ENCODE peak calls at places on chromosome 1, in four cellular contexts. T is Caco-2; C is sigmoid colon; N is CD4-positive, alpha-beta memory T cell. X is an unnamed sample.

GRCh38 chr1:210464519-210465039 is 135.9 kb downstream of the HHAT start:
- DNase-seq in T (peak), C (no peak), N (no peak), X (peak)

GRCh38 chr1:32889731-32890278 is 3.5 kb downstream of the HPCA start:
- DNase-seq in T (no peak), C (peak), N (no peak), X (no peak)

GRCh38 chr1:240190881-240191385 is 99.2 kb downstream of the FMN2 start:
- DNase-seq in T (peak), C (peak), N (no peak), X (no peak)

GRCh38 chr1:237386362-237387143 is 344.6 kb downstream of the RYR2 start:
- DNase-seq in T (no peak), C (no peak), N (no peak), X (no peak)

GRCh38 chr1:210222288-210223006 is 10.1 kb upstream of the SERTAD4 start:
- DNase-seq in T (no peak), C (no peak), N (no peak), X (no peak)

GRCh38 chr1:15371610-15372539 is 37.8 kb upstream of the EFHD2 start:
- DNase-seq in T (no peak), C (no peak), N (no peak), X (no peak)

GRCh38 chr1:26694185-26694572 is 1.6 kb upstream of the ARID1A start:
- DNase-seq in T (peak), C (no peak), N (no peak), X (peak)

GRCh38 chr1:209627349-209628196 is 24.7 kb downstream of the LAMB3 start:
- DNase-seq in T (peak), C (peak), N (peak), X (peak)

GRCh38 chr1:226655251-226656163 is 83.6 kb downstream of the ITPKB start:
- DNase-seq in T (no peak), C (no peak), N (no peak), X (no peak)

GRCh38 chr1:158999301-159000069 is 10.2 kb upstream of the IFI16 start:
- DNase-seq in T (no peak), C (peak), N (no peak), X (no peak)

GRCh38 chr1:44086722-44087474 is 31.7 kb upstream of the KLF17 start:
- DNase-seq in T (no peak), C (no peak), N (no peak), X (no peak)

GRCh38 chr1:204108312-204109141 is 35.6 kb downstream of the SOX13 start:
- DNase-seq in T (no peak), C (no peak), N (no peak), X (no peak)

GRCh38 chr1:5998051-5998905 is 6.1 kb upstream of the NPHP4 start:
- DNase-seq in T (no peak), C (peak), N (no peak), X (no peak)

GRCh38 chr1:65429806-65430205 is 9.3 kb downstream of the LEPR start:
- DNase-seq in T (no peak), C (no peak), N (no peak), X (no peak)

GRCh38 chr1:51512120-51512519 is 6.9 kb downstream of the EPS15 start:
- DNase-seq in T (no peak), C (no peak), N (no peak), X (no peak)

GRCh38 chr1:1665815-1666251 is 7.0 kb upstream of the CDK11B start:
- DNase-seq in T (no peak), C (peak), N (no peak), X (peak)

GRCh38 chr1:115796897-115797296 is 28.4 kb upstream of the CASQ2 start:
- DNase-seq in T (no peak), C (no peak), N (no peak), X (no peak)

GRCh38 chr1:237065903-237066302 is 23.9 kb downstream of the RYR2 start:
- DNase-seq in T (no peak), C (no peak), N (no peak), X (no peak)

GRCh38 chr1:42962641-42963377 is 4.1 kb upstream of the SLC2A1 start:
- DNase-seq in T (peak), C (peak), N (no peak), X (no peak)

GRCh38 chr1:100627018-100627716 is 89.2 kb downstream of the GPR88 start:
- DNase-seq in T (no peak), C (no peak), N (no peak), X (no peak)

GRCh38 chr1:93437976-93438605 is 9.8 kb upstream of the FNBP1L start:
- DNase-seq in T (peak), C (no peak), N (peak), X (no peak)

GRCh38 chr1:202192770-202193613 is 607 bp upstream of the LGR6 start:
- DNase-seq in T (peak), C (peak), N (peak), X (peak)

GRCh38 chr1:6962956-6963915 is 178.0 kb downstream of the CAMTA1 start:
- DNase-seq in T (no peak), C (peak), N (peak), X (peak)

GRCh38 chr1:8889925-8890785 is 11.7 kb upstream of the ENO1 start:
- DNase-seq in T (no peak), C (peak), N (no peak), X (no peak)

GRCh38 chr1:7586031-7586941 is 184.8 kb upstream of the VAMP3 start:
- DNase-seq in T (no peak), C (peak), N (no peak), X (no peak)

GRCh38 chr1:157584503-157584902 is 13.4 kb downstream of the FCRL4 start:
- DNase-seq in T (no peak), C (no peak), N (no peak), X (no peak)

GRCh38 chr1:211247921-211248320 is 11.2 kb upstream of the RCOR3 start:
- DNase-seq in T (no peak), C (no peak), N (no peak), X (no peak)

GRCh38 chr1:200442537-200443169 is 32.8 kb upstream of the ZNF281 start:
- DNase-seq in T (no peak), C (no peak), N (no peak), X (no peak)

GRCh38 chr1:180151508-180151907 is 3.2 kb upstream of the QSOX1 start:
- DNase-seq in T (no peak), C (no peak), N (no peak), X (no peak)

GRCh38 chr1:28302247-28302646 is 26.6 kb upstream of the MED18 start:
- DNase-seq in T (no peak), C (no peak), N (no peak), X (no peak)

GRCh38 chr1:78143152-78143551 is 97.4 kb downstream of the GIPC2 start:
- DNase-seq in T (no peak), C (no peak), N (peak), X (no peak)

GRCh38 chr1:151513626-151514101 is 2.5 kb downstream of the CGN start:
- DNase-seq in T (peak), C (peak), N (no peak), X (peak)

GRCh38 chr1:115705085-115706008 is 63.2 kb downstream of the CASQ2 start:
- DNase-seq in T (no peak), C (no peak), N (no peak), X (no peak)

GRCh38 chr1:16615253-16616252 is 2.2 kb upstream of the NBPF1 start:
- DNase-seq in T (no peak), C (peak), N (no peak), X (no peak)

GRCh38 chr1:93692983-93693591 is 11.4 kb upstream of the BCAR3 start:
- DNase-seq in T (no peak), C (no peak), N (no peak), X (peak)

GRCh38 chr1:48402619-48403018 is 69.4 kb downstream of the SPATA6 start:
- DNase-seq in T (peak), C (no peak), N (no peak), X (no peak)

X was measured in stimulated activated naive CD8-positive, alpha-beta T cell treated with anti-CD3 and anti-CD28 coated beads, Interleukin-15, Interleukin-2, amounts not matched to agents 100 U/mL and 50 U/mL, for 24 hours.